ENCODE peak calls at places on chromosome 17, in five cellular contexts. Y is NT2/D1, P is IMR-90, R is colonic mucosa, Z is mammary epithelial cell. Q is an unnamed sample.

GRCh38 chr17:44760474-44761308 is 1.9 kb downstream of the ADAM11 start:
- DNase-seq in R (no peak), P (no peak), Y (no peak), Z (no peak), Q (no peak)

GRCh38 chr17:80968602-80969029 is 23.0 kb upstream of the CHMP6 start:
- DNase-seq in R (no peak), P (peak), Y (no peak), Z (no peak), Q (peak)

GRCh38 chr17:45438931-45439610 is 6.4 kb upstream of the ARHGAP27 start:
- DNase-seq in Z (no peak), P (no peak), Y (no peak), R (peak), Q (no peak)

GRCh38 chr17:8946476-8946875 is 19.0 kb downstream of the PIK3R5 start:
- DNase-seq in P (peak), Y (no peak), R (no peak), Z (peak), Q (no peak)

GRCh38 chr17:74442670-74443515 is 11.0 kb downstream of the GPRC5C start:
- DNase-seq in R (peak), Z (no peak), Y (no peak), P (no peak), Q (no peak)

GRCh38 chr17:42779942-42780815 is at the start of gene WNK4:
- DNase-seq in Z (no peak), P (no peak), Y (no peak), R (peak), Q (peak)

GRCh38 chr17:74015316-74015715 is 188.2 kb upstream of the RPL38 start:
- DNase-seq in Z (no peak), R (no peak), P (no peak), Y (no peak), Q (no peak)

GRCh38 chr17:45428954-45429337 is 3.7 kb downstream of the ARHGAP27 start:
- DNase-seq in Y (no peak), R (no peak), P (no peak), Z (no peak), Q (no peak)

GRCh38 chr17:18011286-18011685 is 27.7 kb downstream of the ATPAF2 start:
- DNase-seq in Z (no peak), R (no peak), Y (no peak), P (no peak), Q (no peak)

GRCh38 chr17:35089846-35090193 is 26.3 kb upstream of the RFFL start:
- DNase-seq in Z (peak), P (peak), R (no peak), Y (no peak), Q (peak)

GRCh38 chr17:50107790-50108414 is 12.8 kb downstream of the PDK2 start:
- DNase-seq in Y (no peak), Z (peak), R (no peak), P (peak), Q (peak)

GRCh38 chr17:10349403-10349802 is 23.4 kb downstream of the MYH13 start:
- DNase-seq in P (no peak), Z (no peak), Y (peak), R (no peak), Q (no peak)

GRCh38 chr17:79627184-79627765 is 16.4 kb upstream of the RBFOX3 start:
- DNase-seq in Z (no peak), R (no peak), P (no peak), Y (no peak), Q (no peak)

GRCh38 chr17:80889231-80889896 is 102.3 kb upstream of the CHMP6 start:
- DNase-seq in P (no peak), R (no peak), Y (no peak), Z (no peak), Q (no peak)

GRCh38 chr17:37116802-37117201 is 168.0 kb downstream of the AATF start:
- DNase-seq in Y (no peak), Z (no peak), P (no peak), R (no peak), Q (no peak)

GRCh38 chr17:63039899-63040602 is 74.0 kb downstream of the TANC2 start:
- DNase-seq in Y (no peak), P (peak), Z (peak), R (no peak), Q (peak)

GRCh38 chr17:81251943-81252301 is 12.8 kb downstream of the NDUFAF8 start:
- DNase-seq in R (no peak), Y (no peak), P (no peak), Z (no peak), Q (no peak)

GRCh38 chr17:17420035-17420434 is 56.8 kb upstream of the MED9 start:
- DNase-seq in P (no peak), R (no peak), Y (no peak), Z (no peak), Q (no peak)

GRCh38 chr17:27552467-27552779 is 78.6 kb upstream of the LGALS9 start:
- DNase-seq in Z (peak), Y (no peak), R (no peak), P (peak), Q (peak)

GRCh38 chr17:5793899-5794298 is 209.6 kb upstream of the NLRP1 start:
- DNase-seq in P (no peak), Y (no peak), Z (peak), R (no peak), Q (no peak)

GRCh38 chr17:38925263-38925995 is at the start of gene LASP1NB:
- DNase-seq in Z (no peak), Y (no peak), P (peak), R (no peak), Q (no peak)

GRCh38 chr17:79091373-79091670 is 16.7 kb downstream of the ENGASE start:
- DNase-seq in R (no peak), Z (no peak), Y (no peak), P (no peak), Q (no peak)

GRCh38 chr17:36937001-36937960 is at the start of gene LHX1:
- DNase-seq in Y (no peak), Z (no peak), P (no peak), R (no peak), Q (no peak)

GRCh38 chr17:78442648-78443128 is 64.2 kb downstream of the PGS1 start:
- DNase-seq in P (peak), Z (no peak), Y (no peak), R (peak), Q (no peak)

GRCh38 chr17:37230633-37231032 is 145.2 kb upstream of the C17orf78 start:
- DNase-seq in Y (no peak), Z (no peak), P (no peak), R (no peak), Q (no peak)

GRCh38 chr17:64131606-64132270 is 1.8 kb upstream of the ERN1 start:
- DNase-seq in Y (no peak), P (no peak), Z (no peak), R (no peak), Q (no peak)

GRCh38 chr17:35915153-35915969 is 15.2 kb downstream of the RDM1 start:
- DNase-seq in Y (no peak), P (no peak), Z (no peak), R (no peak), Q (no peak)

GRCh38 chr17:56594528-56595418 is 1.3 kb downstream of the NOG start:
- DNase-seq in P (peak), R (no peak), Z (peak), Y (no peak), Q (peak)

GRCh38 chr17:44987194-44987882 is 19.2 kb upstream of the C1QL1 start:
- DNase-seq in Z (no peak), R (no peak), P (no peak), Y (no peak), Q (no peak)

GRCh38 chr17:44109312-44109630 is 14.2 kb downstream of the HDAC5 start:
- DNase-seq in R (no peak), P (no peak), Y (no peak), Z (no peak), Q (no peak)

GRCh38 chr17:42548070-42548837 is 4.5 kb upstream of the HSD17B1 start:
- DNase-seq in Y (peak), R (peak), Z (no peak), P (no peak), Q (no peak)

GRCh38 chr17:61456688-61457225 is 4.5 kb downstream of the TBX4 start:
- DNase-seq in P (no peak), R (no peak), Z (no peak), Y (no peak), Q (no peak)

GRCh38 chr17:78242024-78242742 is 10.8 kb downstream of the TMEM235 start:
- DNase-seq in Y (no peak), P (peak), Z (no peak), R (no peak), Q (no peak)

GRCh38 chr17:30924341-30924740 is 2.6 kb downstream of the ADAP2 start:
- DNase-seq in Z (no peak), Y (no peak), R (no peak), P (no peak), Q (no peak)

GRCh38 chr17:60600490-60601431 is 768 bp downstream of the PPM1D start:
- DNase-seq in P (peak), Y (peak), Z (peak), R (peak), Q (peak)

GRCh38 chr17:16282522-16282921 is 65.5 kb downstream of the PIGL start:
- DNase-seq in P (peak), R (no peak), Z (peak), Y (no peak), Q (peak)

GRCh38 chr17:70070297-70071027 is 4.6 kb upstream of the KCNJ16 start:
- DNase-seq in R (no peak), P (peak), Y (no peak), Z (no peak), Q (peak)

GRCh38 chr17:40474419-40475002 is 26.9 kb downstream of the TNS4 start:
- DNase-seq in Y (no peak), Z (peak), P (no peak), R (no peak), Q (peak)

GRCh38 chr17:39739020-39739884 is 1.5 kb downstream of the GRB7 start:
- DNase-seq in Z (peak), Y (no peak), P (no peak), R (peak), Q (peak)

GRCh38 chr17:48751733-48752398 is 23.3 kb upstream of the HOXB13 start:
- DNase-seq in P (no peak), Y (no peak), R (no peak), Z (no peak), Q (no peak)

GRCh38 chr17:48754500-48755261 is 26.1 kb upstream of the HOXB13 start:
- DNase-seq in R (no peak), P (no peak), Y (no peak), Z (no peak), Q (no peak)

GRCh38 chr17:48755346-48755745 is 26.8 kb upstream of the HOXB13 start:
- DNase-seq in P (no peak), Y (no peak), R (no peak), Z (no peak), Q (no peak)

GRCh38 chr17:48752399-48753288 is 24.1 kb upstream of the HOXB13 start:
- DNase-seq in R (no peak), P (no peak), Z (no peak), Y (no peak), Q (no peak)

GRCh38 chr17:48753794-48754499 is 25.4 kb upstream of the HOXB13 start:
- DNase-seq in Y (no peak), P (no peak), Z (no peak), R (no peak), Q (no peak)
- H3K4me3 ChIP-seq in Y (no peak), P (no peak), Z (no peak), R (no peak), Q (no peak)

DNA sequence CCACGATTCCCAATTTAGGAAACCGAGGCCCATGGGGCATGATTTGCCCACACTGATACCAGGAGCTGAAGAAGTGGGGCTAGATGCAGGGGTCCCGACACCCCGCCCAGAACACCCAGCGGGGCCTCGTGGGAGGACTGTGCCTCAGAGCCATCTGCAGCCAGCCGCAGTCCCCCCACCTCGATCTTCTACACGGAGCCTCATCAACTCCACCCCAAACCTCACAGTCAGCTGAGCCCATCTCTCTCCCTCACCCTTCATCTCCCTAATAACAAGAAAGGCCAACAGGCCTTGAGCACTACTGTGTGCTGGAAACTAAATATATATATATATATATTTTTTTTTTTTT is 4.2 kb downstream of the ITGAE start:
- DNase-seq in Y (no peak), R (no peak), P (no peak), Z (no peak), Q (no peak)
- H3K9ac ChIP-seq in Y (peak), R (no peak), P (no peak), Z (no peak), Q (no peak)

GRCh38 chr17:58504826-58505351 is 9.5 kb downstream of the MTMR4 start:
- DNase-seq in P (no peak), Y (no peak), R (no peak), Z (no peak), Q (no peak)
- H3K4me3 ChIP-seq in P (no peak), Y (no peak), R (no peak), Z (no peak), Q (no peak)

GRCh38 chr17:76716146-76716833 is 5.5 kb upstream of the MXRA7 start:
- DNase-seq in Y (no peak), Z (peak), R (no peak), P (peak), Q (peak)
- H3K9ac ChIP-seq in Y (no peak), Z (no peak), R (no peak), P (peak), Q (peak)

GRCh38 chr17:28947639-28948038 is 3.7 kb downstream of the PHF12 start:
- DNase-seq in R (no peak), P (no peak), Z (no peak), Y (no peak), Q (no peak)
- H3K4me3 ChIP-seq in R (no peak), P (no peak), Z (no peak), Y (no peak), Q (peak)

GRCh38 chr17:7833011-7833794 is 814 bp upstream of the KDM6B start:
- DNase-seq in R (peak), Z (no peak), Y (no peak), P (no peak), Q (no peak)
- H3K9ac ChIP-seq in R (peak), Z (no peak), Y (peak), P (peak), Q (peak)

GRCh38 chr17:14487068-14487467 is 186.2 kb downstream of the HS3ST3B1 start:
- DNase-seq in Z (no peak), R (no peak), Y (no peak), P (no peak), Q (no peak)

GRCh38 chr17:14482715-14483114 is 181.8 kb downstream of the HS3ST3B1 start:
- DNase-seq in Z (no peak), Y (no peak), P (no peak), R (no peak), Q (no peak)

GRCh38 chr17:14481664-14482063 is 180.8 kb downstream of the HS3ST3B1 start:
- DNase-seq in P (no peak), Z (no peak), Y (no peak), R (no peak), Q (no peak)
- H3K4me3 ChIP-seq in P (no peak), Z (no peak), Y (no peak), R (no peak), Q (no peak)

GRCh38 chr17:12605222-12605621 is 60.5 kb upstream of the MYOCD start:
- DNase-seq in Y (no peak), P (peak), R (peak), Z (no peak), Q (peak)
- H3K9ac ChIP-seq in Y (no peak), P (no peak), R (no peak), Z (no peak), Q (no peak)

GRCh38 chr17:71963791-71964190 is 157.0 kb upstream of the SOX9 start:
- DNase-seq in P (no peak), Y (no peak), R (no peak), Z (no peak), Q (no peak)

GRCh38 chr17:71964559-71964958 is 156.3 kb upstream of the SOX9 start:
- DNase-seq in P (no peak), R (no peak), Y (no peak), Z (no peak), Q (no peak)

GRCh38 chr17:71969500-71969899 is 151.3 kb upstream of the SOX9 start:
- DNase-seq in Y (no peak), R (no peak), P (no peak), Z (no peak), Q (no peak)

GRCh38 chr17:71966055-71966454 is 154.8 kb upstream of the SOX9 start:
- DNase-seq in Z (no peak), Y (no peak), R (no peak), P (no peak), Q (no peak)

DNA sequence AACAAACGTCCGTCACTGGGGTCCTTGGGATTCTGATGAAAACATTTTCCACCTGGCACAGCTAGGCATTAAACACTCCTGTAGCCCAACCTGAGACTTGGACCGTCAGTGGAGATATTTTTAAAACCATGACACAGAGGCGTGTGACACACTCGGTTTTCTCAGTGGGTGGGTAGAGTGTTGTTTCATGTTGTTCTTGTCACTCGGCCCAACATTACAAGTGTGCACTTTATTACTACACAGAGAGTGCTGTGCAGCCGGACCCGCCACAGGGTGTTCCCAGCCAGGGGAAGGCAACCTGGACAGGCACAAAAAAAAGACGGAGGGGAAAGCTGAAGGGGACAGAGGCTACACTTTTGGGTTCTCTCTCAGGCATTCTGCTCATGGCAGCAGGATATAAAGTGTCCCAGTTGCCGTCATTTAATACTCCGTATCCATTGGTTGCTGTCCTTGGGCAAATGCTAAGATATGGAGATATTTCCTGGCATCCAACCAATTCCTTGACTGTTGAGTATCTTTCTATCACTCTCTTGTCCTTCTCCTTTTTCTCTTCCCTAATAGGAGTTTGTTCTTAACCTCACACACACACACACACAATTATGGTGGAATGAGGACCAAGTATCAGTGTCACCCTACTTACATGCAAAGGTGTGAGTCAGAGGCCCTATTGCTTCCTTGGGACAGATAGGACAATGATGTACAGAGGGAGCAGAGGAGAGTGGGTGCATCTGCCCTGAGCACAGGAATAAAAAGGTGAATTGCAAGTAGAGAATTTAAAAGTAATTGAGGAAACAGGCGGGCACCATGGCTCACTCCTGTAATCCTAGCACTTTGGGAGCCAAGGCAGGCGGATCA is 154.1 kb upstream of the SOX9 start:
- DNase-seq in Y (no peak), P (no peak), Z (no peak), R (no peak), Q (no peak)
- H3K4me3 ChIP-seq in Y (no peak), P (no peak), Z (no peak), R (no peak), Q (no peak)

GRCh38 chr17:1027044-1027443 is 30.1 kb downstream of the TIMM22 start:
- DNase-seq in Y (no peak), P (no peak), Z (no peak), R (no peak), Q (no peak)

GRCh38 chr17:1029912-1030656 is 33.2 kb downstream of the TIMM22 start:
- DNase-seq in Y (no peak), Z (no peak), R (no peak), P (no peak), Q (no peak)

GRCh38 chr17:1031711-1032110 is 34.8 kb downstream of the TIMM22 start:
- DNase-seq in Y (peak), R (peak), Z (no peak), P (no peak), Q (no peak)

GRCh38 chr17:1030684-1031557 is 34.0 kb downstream of the TIMM22 start:
- DNase-seq in R (no peak), Z (no peak), Y (no peak), P (no peak), Q (no peak)

DNA sequence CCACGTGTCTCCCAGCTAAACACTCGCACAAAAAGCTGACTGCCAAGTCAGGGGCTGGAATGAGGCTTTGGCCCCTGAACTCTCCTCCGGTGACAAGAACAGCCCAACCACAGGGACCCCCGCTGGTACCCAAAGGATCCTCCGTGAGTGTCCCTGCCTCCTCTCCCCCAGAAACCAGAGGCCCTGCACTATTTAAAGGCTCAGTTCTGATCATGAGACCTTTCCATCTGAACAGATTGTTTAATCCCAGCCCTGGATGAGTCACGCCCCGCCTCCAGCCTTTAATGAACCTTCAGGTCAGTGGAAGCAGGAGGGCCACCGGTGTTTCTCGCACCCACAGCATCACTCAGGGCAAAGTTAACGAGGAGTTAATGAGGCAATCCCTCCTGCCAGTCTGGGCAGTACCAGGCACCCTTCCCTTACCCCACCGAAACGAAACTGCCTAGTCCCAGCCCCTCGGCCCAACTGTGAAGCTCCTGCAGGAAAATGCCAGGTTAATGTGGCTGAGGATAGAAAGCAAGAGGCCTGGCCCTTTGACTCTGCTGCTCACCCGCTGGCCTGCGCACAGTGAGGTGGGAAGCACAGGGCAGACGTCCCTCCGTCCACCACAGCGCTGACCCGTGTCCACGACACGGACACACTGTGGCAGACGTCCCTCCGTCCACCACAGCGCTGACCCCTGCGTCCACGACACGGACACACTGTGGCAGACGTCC is 32.4 kb downstream of the TIMM22 start:
- DNase-seq in Z (peak), Y (no peak), R (no peak), P (peak), Q (peak)
- H3K9ac ChIP-seq in Z (no peak), Y (no peak), R (no peak), P (peak), Q (peak)